ENCODE peak calls at places on chromosomes 5 and 9, in eight cellular contexts. N is kidney tubule cell; V is T-cell; W is GM23248; I is stimulated activated CD8-positive, alpha-beta memory T cell treated with anti-CD3 and anti-CD28 coated beads, Interleukin-2, amount 100 ng/mL, for 1 hour; O is sigmoid colon; X is NT2/D1; F is type B pancreatic cell. J is an unnamed sample.

GRCh38 chr9:16236326-16236725 is 634.1 kb downstream of the BNC2 start:
- DNase-seq in F (no peak), I (no peak), W (peak; percentile 90), N (peak; percentile 50), O (peak; percentile 79), X (no peak), V (no peak), J (peak; percentile 97)

GRCh38 chr9:124873664-124874063 is 11.7 kb downstream of the ARPC5L start:
- DNase-seq in N (no peak), I (no peak), W (no peak), X (no peak), O (no peak), F (no peak), V (no peak), J (no peak)

GRCh38 chr5:95673076-95673475 is 9.7 kb downstream of the SPATA9 start:
- DNase-seq in O (peak; percentile 66), I (no peak), F (no peak), N (peak; percentile 15), X (no peak), V (no peak), W (no peak), J (peak; percentile 69)

GRCh38 chr5:142587354-142587965 is 98.4 kb downstream of the FGF1 start:
- DNase-seq in X (peak; percentile 33), I (no peak), N (peak; percentile 39), O (no peak), F (no peak), W (peak; percentile 70), V (no peak), J (peak; percentile 49)

GRCh38 chr9:90029996-90030395 is 425.2 kb downstream of the GADD45G start:
- DNase-seq in V (no peak), X (no peak), N (peak; percentile 29), O (no peak), I (no peak), F (no peak), W (peak; percentile 3), J (no peak)

GRCh38 chr5:154642499-154643245 is 112.5 kb upstream of the LARP1 start:
- DNase-seq in I (no peak), W (peak; percentile 55), N (peak; percentile 45), F (no peak), X (no peak), V (no peak), O (no peak), J (peak; percentile 34)

GRCh38 chr5:165903835-165904234 is 2387.6 kb upstream of the WWC1 start:
- DNase-seq in N (no peak), X (no peak), I (no peak), F (no peak), V (no peak), W (no peak), O (no peak), J (no peak)

GRCh38 chr5:172717481-172718195 is 53.4 kb downstream of the DUSP1 start:
- DNase-seq in W (no peak), F (no peak), V (no peak), X (no peak), I (no peak), N (no peak), O (peak; percentile 66), J (no peak)

GRCh38 chr5:141889282-141889871 is 11.2 kb upstream of the PCDH1 start:
- DNase-seq in O (no peak), I (no peak), W (peak; percentile 60), F (no peak), V (no peak), N (no peak), X (no peak), J (peak; percentile 54)

GRCh38 chr5:104062495-104063377 is 500.1 kb upstream of the NUDT12 start:
- DNase-seq in I (no peak), X (no peak), N (no peak), W (no peak), F (no peak), O (no peak), V (no peak), J (no peak)

GRCh38 chr9:131289301-131290038 is at the start of gene PLPP7:
- DNase-seq in F (no peak), X (peak; percentile 46), I (no peak), O (peak; percentile 89), W (peak; percentile 59), N (peak; percentile 65), V (no peak), J (peak; percentile 76)

J was measured in fibroblast of the aortic adventitia.